ENCODE peak calls at places on chromosomes 5 and 9, in six cellular contexts. P is OCI-LY7, K is heart left ventricle, F is GM06990, X is MCF 10A, V is fibroblast of the aortic adventitia. I is an unnamed sample.

GRCh38 chr5:180605554-180606214 is 14.4 kb upstream of the SCGB3A1 start:
- DNase-seq in F (no peak), K (no peak), V (peak; percentile 66), P (peak; percentile 67), X (peak; percentile 85), I (peak; percentile 57)

GRCh38 chr5:32076699-32077695 is 97.1 kb downstream of the GOLPH3 start:
- DNase-seq in V (peak; percentile 72), F (no peak), P (peak; percentile 68), K (peak; percentile 70), X (peak; percentile 70), I (peak; percentile 48)

GRCh38 chr9:123599781-123600180 is 243.8 kb downstream of the CRB2 start:
- DNase-seq in V (no peak), P (no peak), K (no peak), X (no peak), F (no peak), I (no peak)

GRCh38 chr9:128689820-128690683 is 1.0 kb downstream of the SET start:
- DNase-seq in V (peak; percentile 39), P (peak; percentile 71), F (peak; percentile 48), K (peak; percentile 60), X (peak; percentile 32), I (no peak)

GRCh38 chr9:79046401-79046800 is 525.4 kb upstream of the TLE4 start:
- DNase-seq in K (no peak), V (no peak), X (no peak), F (no peak), P (no peak), I (no peak)

GRCh38 chr5:166624573-166624972 is 1666.9 kb upstream of the WWC1 start:
- DNase-seq in V (no peak), K (no peak), P (no peak), F (no peak), X (no peak), I (no peak)

GRCh38 chr9:132857601-132858342 is 20.3 kb downstream of the AK8 start:
- DNase-seq in F (no peak), V (peak; percentile 15), P (no peak), K (no peak), X (no peak), I (no peak)

GRCh38 chr5:138186002-138186447 is 7.1 kb downstream of the KIF20A start:
- DNase-seq in F (peak; percentile 23), K (no peak), V (no peak), X (no peak), P (no peak), I (no peak)

GRCh38 chr9:21381752-21382339 is 3.4 kb downstream of the IFNA2 start:
- DNase-seq in F (peak; percentile 75), V (peak; percentile 1), P (peak; percentile 37), X (no peak), K (no peak), I (no peak)

GRCh38 chr9:125965421-125965820 is 218.2 kb downstream of the PBX3 start:
- DNase-seq in X (no peak), V (no peak), F (no peak), P (no peak), K (no peak), I (no peak)

GRCh38 chr5:7755958-7756357 is 95.0 kb downstream of the CFAP90 start:
- DNase-seq in X (no peak), P (no peak), K (no peak), V (no peak), F (no peak), I (no peak)

GRCh38 chr5:160545832-160546231 is 124.2 kb downstream of the PTTG1 start:
- DNase-seq in X (no peak), V (no peak), K (no peak), F (no peak), P (no peak), I (no peak)

GRCh38 chr5:54703091-54703490 is 185.5 kb downstream of the SNX18 start:
- DNase-seq in K (no peak), P (no peak), F (no peak), V (peak; percentile 93), X (peak; percentile 46), I (no peak)

GRCh38 chr9:84738353-84738752 is 68.8 kb downstream of the NTRK2 start:
- DNase-seq in F (no peak), P (no peak), V (no peak), K (no peak), X (no peak), I (no peak)

GRCh38 chr5:172361566-172362238 is 78.1 kb upstream of the UBTD2 start:
- DNase-seq in P (no peak), K (no peak), F (peak; percentile 41), X (peak; percentile 100), V (peak; percentile 99), I (no peak)

GRCh38 chr9:21789541-21790037 is 12.8 kb upstream of the MTAP start:
- DNase-seq in F (peak; percentile 24), P (peak; percentile 90), X (no peak), K (peak; percentile 44), V (peak; percentile 96), I (peak; percentile 16)

GRCh38 chr5:79305706-79306105 is 69.8 kb downstream of the JMY start:
- DNase-seq in K (no peak), X (peak; percentile 42), V (peak; percentile 13), F (no peak), P (no peak), I (no peak)

GRCh38 chr9:134783699-134784039 is 96.9 kb upstream of the FCN2 start:
- DNase-seq in V (peak; percentile 32), F (no peak), P (no peak), X (no peak), K (no peak), I (no peak)

GRCh38 chr9:13139641-13140171 is 139.8 kb downstream of the MPDZ start:
- DNase-seq in P (no peak), X (peak; percentile 62), F (no peak), V (peak; percentile 91), K (no peak), I (peak; percentile 11)

GRCh38 chr5:78467744-78468357 is 107.4 kb downstream of the SCAMP1 start:
- DNase-seq in K (no peak), P (peak; percentile 70), F (no peak), X (peak; percentile 50), V (peak; percentile 79), I (no peak)

GRCh38 chr5:151313357-151313756 is 9.8 kb upstream of the SLC36A3 start:
- DNase-seq in V (no peak), P (no peak), F (no peak), K (no peak), X (no peak), I (no peak)

GRCh38 chr9:27227192-27227591 is 69.8 kb downstream of the EQTN start:
- DNase-seq in V (peak; percentile 8), K (no peak), F (no peak), P (no peak), X (peak; percentile 96), I (no peak)

GRCh38 chr5:5751987-5752386 is 329.5 kb downstream of the ICE1 start:
- DNase-seq in X (no peak), P (peak; percentile 20), K (no peak), V (no peak), F (no peak), I (no peak)

GRCh38 chr5:9604416-9604815 is 25.7 kb downstream of the TAS2R1 start:
- DNase-seq in K (no peak), F (no peak), V (no peak), X (no peak), P (no peak), I (no peak)

GRCh38 chr9:89350988-89351557 is 32.8 kb downstream of the SECISBP2 start:
- DNase-seq in V (no peak), K (no peak), P (no peak), F (no peak), X (no peak), I (no peak)

GRCh38 chr9:34929506-34930102 is 28.5 kb upstream of the PHF24 start:
- DNase-seq in P (peak; percentile 42), F (no peak), K (no peak), V (peak; percentile 14), X (peak; percentile 40), I (peak; percentile 14)

GRCh38 chr9:87249029-87249428 is 248.6 kb upstream of the DAPK1 start:
- DNase-seq in K (no peak), F (no peak), X (peak; percentile 64), V (no peak), P (no peak), I (no peak)

GRCh38 chr9:129175825-129176633 is 2.0 kb downstream of the IER5L start:
- DNase-seq in K (peak; percentile 87), P (peak; percentile 81), V (peak; percentile 92), F (peak; percentile 83), X (peak; percentile 93), I (peak; percentile 43)

DNA sequence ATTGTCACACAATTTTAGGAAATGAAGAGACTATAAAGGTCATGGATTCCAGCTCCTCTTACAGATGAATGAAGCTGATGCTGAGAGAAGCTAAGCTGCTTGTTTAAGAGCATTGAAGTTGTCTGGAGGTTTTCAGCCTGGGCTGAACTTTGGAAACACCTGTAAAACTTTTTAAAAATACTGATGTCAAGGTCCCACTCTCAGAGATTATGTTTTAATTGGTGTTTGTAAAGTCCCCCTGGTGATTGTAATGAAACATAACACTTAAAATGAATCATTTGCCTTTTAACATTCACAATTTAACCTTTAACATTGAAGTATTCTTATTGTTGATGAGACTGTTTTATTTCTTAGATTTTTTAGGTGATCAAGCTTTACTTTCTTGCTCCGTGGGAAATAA is 16.4 kb downstream of the RAD23B start:
- DNase-seq in V (no peak), K (no peak), F (no peak), P (no peak), X (no peak), I (no peak)
- TF ChIP-seq CTCF in V (no peak), K (no peak), F (no peak), P (peak; percentile 54), X (peak; percentile 23), I (peak; percentile 49)

GRCh38 chr5:39648539-39649200 is 223.9 kb upstream of the DAB2 start:
- DNase-seq in F (no peak), V (peak; percentile 34), P (no peak), X (peak; percentile 85), K (no peak), I (no peak)
- TF ChIP-seq CTCF in F (no peak), V (no peak), P (no peak), X (no peak), K (no peak), I (no peak)

GRCh38 chr5:141889282-141889871 is 11.2 kb upstream of the PCDH1 start:
- DNase-seq in X (peak; percentile 45), V (peak; percentile 54), K (no peak), F (no peak), P (peak; percentile 43), I (no peak)
- TF ChIP-seq CTCF in X (peak; percentile 60), V (peak; percentile 52), K (peak; percentile 42), F (peak; percentile 47), P (peak; percentile 83), I (no peak)

GRCh38 chr5:4295663-4296339 is 700.2 kb downstream of the IRX1 start:
- DNase-seq in V (no peak), F (no peak), P (no peak), X (peak; percentile 20), K (no peak), I (peak; percentile 62)
- TF ChIP-seq CTCF in V (no peak), F (no peak), P (peak; percentile 66), X (peak; percentile 41), K (peak; percentile 59), I (peak; percentile 88)

I was measured in neural crest cell.